ENCODE peak calls at places on chromosomes 1 and 21, in eight cellular contexts. D, H, J, S, U, V, G and A are unnamed samples.

GRCh38 chr1:158285756-158286241 is 3.9 kb upstream of the CD1C start:
- DNase-seq in D (peak; percentile 95), H (peak; percentile 74), J (no peak), S (no peak), U (peak; percentile 44), V (peak; percentile 14), G (peak; percentile 90), A (no peak)

GRCh38 chr1:60281360-60281932 is 207.9 kb upstream of the C1orf87 start:
- DNase-seq in D (peak; percentile 89), H (no peak), J (peak; percentile 36), S (peak; percentile 44), U (peak; percentile 65), V (peak; percentile 15), G (peak; percentile 71), A (peak; percentile 49)

GRCh38 chr1:205601209-205601608 is 30.6 kb downstream of the ELK4 start:
- DNase-seq in D (peak; percentile 91), H (no peak), J (no peak), S (no peak), U (no peak), V (no peak), G (no peak), A (no peak)

GRCh38 chr1:110198746-110199145 is 11.4 kb upstream of the KCNC4 start:
- DNase-seq in D (no peak), H (no peak), J (no peak), S (no peak), U (no peak), V (no peak), G (no peak), A (no peak)

GRCh38 chr21:25350056-25350455 is 257.2 kb downstream of the MRPL39 start:
- DNase-seq in D (peak; percentile 53), H (no peak), J (no peak), S (no peak), U (no peak), V (no peak), G (peak; percentile 46), A (no peak)

GRCh38 chr1:30478799-30479198 is 244.6 kb downstream of the MATN1 start:
- DNase-seq in D (no peak), H (no peak), J (no peak), S (no peak), U (no peak), V (no peak), G (no peak), A (no peak)

GRCh38 chr1:11413907-11414495 is 65.0 kb upstream of the DISP3 start:
- DNase-seq in D (no peak), H (no peak), J (peak; percentile 90), S (no peak), U (no peak), V (no peak), G (no peak), A (no peak)

GRCh38 chr1:235999259-235999925 is 65.5 kb downstream of the NID1 start:
- DNase-seq in D (peak; percentile 81), H (peak; percentile 86), J (no peak), S (no peak), U (no peak), V (no peak), G (no peak), A (peak; percentile 20)

GRCh38 chr1:111990026-111990877 is 784 bp upstream of the KCND3 start:
- DNase-seq in D (peak; percentile 2), H (peak; percentile 6), J (peak; percentile 21), S (peak; percentile 59), U (peak; percentile 11), V (no peak), G (no peak), A (no peak)

GRCh38 chr1:18217398-18218043 is 109.9 kb downstream of the IGSF21 start:
- DNase-seq in D (peak; percentile 47), H (no peak), J (no peak), S (peak; percentile 34), U (peak; percentile 78), V (no peak), G (peak; percentile 67), A (peak; percentile 14)

GRCh38 chr1:201702936-201703335 is 126.0 kb upstream of the IPO9 start:
- DNase-seq in D (peak; percentile 40), H (no peak), J (peak; percentile 98), S (peak; percentile 98), U (no peak), V (no peak), G (no peak), A (peak; percentile 32)

GRCh38 chr1:201703646-201704438 is 125.1 kb upstream of the IPO9 start:
- DNase-seq in D (peak; percentile 82), H (peak; percentile 57), J (peak; percentile 66), S (peak; percentile 87), U (peak; percentile 85), V (peak; percentile 75), G (peak; percentile 70), A (peak; percentile 76)

GRCh38 chr21:41680444-41681335 is 86.2 kb downstream of the RIPK4 start:
- DNase-seq in D (peak; percentile 23), H (no peak), J (no peak), S (no peak), U (no peak), V (no peak), G (no peak), A (no peak)

GRCh38 chr1:52904590-52905375 is 16.8 kb downstream of the ECHDC2 start:
- DNase-seq in D (peak; percentile 26), H (peak; percentile 48), J (peak; percentile 8), S (no peak), U (peak; percentile 28), V (no peak), G (peak; percentile 51), A (no peak)

GRCh38 chr1:209341689-209342420 is 241.7 kb upstream of the CAMK1G start:
- DNase-seq in D (peak; percentile 41), H (no peak), J (no peak), S (no peak), U (no peak), V (no peak), G (no peak), A (no peak)

GRCh38 chr21:33011462-33011861 is 14.3 kb upstream of the OLIG2 start:
- DNase-seq in D (peak; percentile 97), H (no peak), J (no peak), S (no peak), U (no peak), V (no peak), G (no peak), A (no peak)

GRCh38 chr1:25549273-25550154 is 6.1 kb downstream of the LDLRAP1 start:
- DNase-seq in D (peak; percentile 90), H (peak; percentile 95), J (peak; percentile 37), S (no peak), U (peak; percentile 89), V (no peak), G (peak; percentile 85), A (peak; percentile 74)

GRCh38 chr1:110746644-110747259 is 72.0 kb upstream of the KCNA3 start:
- DNase-seq in D (peak; percentile 47), H (no peak), J (no peak), S (no peak), U (peak; percentile 59), V (no peak), G (peak; percentile 58), A (peak; percentile 10)